ENCODE peak calls at places on chromosomes 13 and 19, in seven cellular contexts. One of them, this sample, is unnamed.

GRCh38 chr13:41900918-41901317 is 60.0 kb downstream of the VWA8 start:
- DNase-seq in trophoblast cell: no peak
- DNase-seq in iPS DF 6.9: no peak
- DNase-seq in Panc1: no peak
- DNase-seq in dorsolateral prefrontal cortex: no peak
- DNase-seq in PC-3: peak; percentile 4
- DNase-seq in OCI-LY7: no peak
- DNase-seq in this sample: no peak

GRCh38 chr19:46970815-46971214 is 48.8 kb upstream of the NPAS1 start:
- DNase-seq in trophoblast cell: no peak
- DNase-seq in iPS DF 6.9: no peak
- DNase-seq in Panc1: peak; percentile 50
- DNase-seq in dorsolateral prefrontal cortex: no peak
- DNase-seq in PC-3: peak; percentile 72
- DNase-seq in OCI-LY7: no peak
- DNase-seq in this sample: no peak

GRCh38 chr13:97809576-97809975 is 143.9 kb upstream of the IPO5 start:
- DNase-seq in trophoblast cell: no peak
- DNase-seq in iPS DF 6.9: no peak
- DNase-seq in Panc1: no peak
- DNase-seq in dorsolateral prefrontal cortex: no peak
- DNase-seq in PC-3: peak; percentile 38
- DNase-seq in OCI-LY7: no peak
- DNase-seq in this sample: no peak

GRCh38 chr13:46181799-46182490 is at the start of gene LCP1:
- DNase-seq in trophoblast cell: peak; percentile 41
- DNase-seq in iPS DF 6.9: no peak
- DNase-seq in Panc1: no peak
- DNase-seq in dorsolateral prefrontal cortex: no peak
- DNase-seq in PC-3: peak; percentile 83
- DNase-seq in OCI-LY7: peak; percentile 97
- DNase-seq in this sample: no peak

GRCh38 chr19:19170053-19170945 is at the start of gene MEF2B:
- DNase-seq in trophoblast cell: peak; percentile 61
- DNase-seq in iPS DF 6.9: peak; percentile 72
- DNase-seq in Panc1: no peak
- DNase-seq in dorsolateral prefrontal cortex: no peak
- DNase-seq in PC-3: peak; percentile 55
- DNase-seq in OCI-LY7: peak; percentile 96
- DNase-seq in this sample: no peak

GRCh38 chr13:47455581-47455980 is 545.5 kb downstream of the SUCLA2 start:
- DNase-seq in trophoblast cell: no peak
- DNase-seq in iPS DF 6.9: no peak
- DNase-seq in Panc1: no peak
- DNase-seq in dorsolateral prefrontal cortex: no peak
- DNase-seq in PC-3: peak; percentile 51
- DNase-seq in OCI-LY7: no peak
- DNase-seq in this sample: no peak

GRCh38 chr13:70424428-70424827 is 316.2 kb upstream of the KLHL1 start:
- DNase-seq in trophoblast cell: no peak
- DNase-seq in iPS DF 6.9: peak; percentile 45
- DNase-seq in Panc1: no peak
- DNase-seq in dorsolateral prefrontal cortex: no peak
- DNase-seq in PC-3: no peak
- DNase-seq in OCI-LY7: no peak
- DNase-seq in this sample: no peak

GRCh38 chr19:13211426-13212308 is 61.5 kb downstream of the IER2 start:
- DNase-seq in trophoblast cell: no peak
- DNase-seq in iPS DF 6.9: no peak
- DNase-seq in Panc1: no peak
- DNase-seq in dorsolateral prefrontal cortex: no peak
- DNase-seq in PC-3: no peak
- DNase-seq in OCI-LY7: no peak
- DNase-seq in this sample: no peak

GRCh38 chr19:28023064-28023463 is 1189.9 kb downstream of the UQCRFS1 start:
- DNase-seq in trophoblast cell: no peak
- DNase-seq in iPS DF 6.9: no peak
- DNase-seq in Panc1: no peak
- DNase-seq in dorsolateral prefrontal cortex: no peak
- DNase-seq in PC-3: no peak
- DNase-seq in OCI-LY7: no peak
- DNase-seq in this sample: no peak

GRCh38 chr13:92460479-92460878 is 766.1 kb upstream of the GPC6 start:
- DNase-seq in trophoblast cell: no peak
- DNase-seq in iPS DF 6.9: no peak
- DNase-seq in Panc1: no peak
- DNase-seq in dorsolateral prefrontal cortex: no peak
- DNase-seq in PC-3: no peak
- DNase-seq in OCI-LY7: no peak
- DNase-seq in this sample: no peak

GRCh38 chr13:46803586-46803985 is 6.6 kb upstream of the ESD start:
- DNase-seq in trophoblast cell: peak; percentile 38
- DNase-seq in iPS DF 6.9: no peak
- DNase-seq in Panc1: no peak
- DNase-seq in dorsolateral prefrontal cortex: no peak
- DNase-seq in PC-3: no peak
- DNase-seq in OCI-LY7: no peak
- DNase-seq in this sample: no peak

DNA sequence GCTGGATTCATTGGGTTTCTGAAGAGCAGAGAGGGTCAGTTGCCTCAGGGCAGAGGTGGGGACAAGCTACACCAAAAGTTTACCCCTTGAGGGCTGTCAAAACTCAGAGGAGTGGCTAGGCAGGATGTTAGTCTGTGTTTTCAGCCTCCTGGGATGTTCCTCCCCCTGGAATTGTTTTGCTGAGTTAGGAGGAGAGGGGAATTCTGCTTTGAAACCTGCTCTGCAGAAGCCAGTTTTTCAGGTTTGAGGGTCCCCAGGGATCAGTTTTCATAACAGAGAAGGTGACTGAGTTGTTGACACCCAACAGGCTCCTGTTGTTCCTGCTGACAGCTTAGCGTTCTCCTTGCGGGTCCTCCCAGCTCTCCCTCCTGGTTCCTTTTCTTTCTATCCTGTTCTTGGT is 121.9 kb upstream of the TMTC4 start:
- DNase-seq in trophoblast cell: peak; percentile 7
- DNase-seq in iPS DF 6.9: no peak
- DNase-seq in Panc1: no peak
- DNase-seq in dorsolateral prefrontal cortex: no peak
- DNase-seq in PC-3: no peak
- DNase-seq in OCI-LY7: no peak
- DNase-seq in this sample: no peak
- H3K27ac ChIP-seq in trophoblast cell: peak overlapping the region; percentile 27
- H3K27ac ChIP-seq in iPS DF 6.9: no peak overlapping the region
- H3K27ac ChIP-seq in Panc1: no peak overlapping the region
- H3K27ac ChIP-seq in dorsolateral prefrontal cortex: no peak overlapping the region
- H3K27ac ChIP-seq in PC-3: no peak overlapping the region
- H3K27ac ChIP-seq in OCI-LY7: no peak overlapping the region
- H3K27ac ChIP-seq in this sample: no peak overlapping the region

GRCh38 chr13:79987761-79988160 is 353.2 kb downstream of the SPRY2 start:
- DNase-seq in trophoblast cell: no peak
- DNase-seq in iPS DF 6.9: no peak
- DNase-seq in Panc1: no peak
- DNase-seq in dorsolateral prefrontal cortex: no peak
- DNase-seq in PC-3: peak; percentile 10
- DNase-seq in OCI-LY7: no peak
- DNase-seq in this sample: no peak

GRCh38 chr13:79987323-79987722 is 353.6 kb downstream of the SPRY2 start:
- DNase-seq in trophoblast cell: no peak
- DNase-seq in iPS DF 6.9: no peak
- DNase-seq in Panc1: no peak
- DNase-seq in dorsolateral prefrontal cortex: no peak
- DNase-seq in PC-3: peak; percentile 69
- DNase-seq in OCI-LY7: no peak
- DNase-seq in this sample: no peak

GRCh38 chr13:79988573-79988972 is 352.4 kb downstream of the SPRY2 start:
- DNase-seq in trophoblast cell: peak; percentile 9
- DNase-seq in iPS DF 6.9: no peak
- DNase-seq in Panc1: no peak
- DNase-seq in dorsolateral prefrontal cortex: no peak
- DNase-seq in PC-3: peak; percentile 69
- DNase-seq in OCI-LY7: no peak
- DNase-seq in this sample: no peak

GRCh38 chr13:79989251-79989661 is 351.7 kb downstream of the SPRY2 start:
- DNase-seq in trophoblast cell: peak; percentile 13
- DNase-seq in iPS DF 6.9: no peak
- DNase-seq in Panc1: no peak
- DNase-seq in dorsolateral prefrontal cortex: no peak
- DNase-seq in PC-3: peak; percentile 89
- DNase-seq in OCI-LY7: no peak
- DNase-seq in this sample: no peak

DNA sequence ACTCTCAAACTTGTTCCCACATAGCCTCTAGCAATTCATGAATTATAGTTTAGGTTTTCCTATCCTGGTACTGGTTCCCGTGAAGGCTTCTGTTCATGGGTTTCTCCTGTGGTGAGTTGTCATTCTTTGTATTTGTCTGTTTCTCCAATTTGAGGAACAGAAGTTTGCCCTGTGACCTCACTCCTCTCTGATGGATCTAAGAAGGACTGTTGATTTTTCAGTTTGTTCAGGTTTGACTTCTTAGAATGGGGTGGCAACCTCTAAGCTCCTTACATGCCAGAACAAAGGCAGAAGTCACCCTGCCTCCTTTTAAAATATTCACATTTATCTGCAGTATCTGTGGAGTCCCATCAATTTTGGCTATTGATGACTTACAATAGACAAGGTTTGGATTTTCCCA is 354.0 kb downstream of the SPRY2 start:
- DNase-seq in trophoblast cell: no peak
- DNase-seq in iPS DF 6.9: no peak
- DNase-seq in Panc1: no peak
- DNase-seq in dorsolateral prefrontal cortex: no peak
- DNase-seq in PC-3: peak; percentile 35
- DNase-seq in OCI-LY7: no peak
- DNase-seq in this sample: no peak
- H3K27ac ChIP-seq in trophoblast cell: no peak overlapping the region
- H3K27ac ChIP-seq in iPS DF 6.9: no peak overlapping the region
- H3K27ac ChIP-seq in Panc1: no peak overlapping the region
- H3K27ac ChIP-seq in dorsolateral prefrontal cortex: no peak overlapping the region
- H3K27ac ChIP-seq in PC-3: peak overlapping the region; percentile 100
- H3K27ac ChIP-seq in OCI-LY7: no peak overlapping the region
- H3K27ac ChIP-seq in this sample: no peak overlapping the region

GRCh38 chr19:35868823-35869326 is 501 bp downstream of the APLP1 start:
- DNase-seq in trophoblast cell: no peak
- DNase-seq in iPS DF 6.9: no peak
- DNase-seq in Panc1: no peak
- DNase-seq in dorsolateral prefrontal cortex: no peak
- DNase-seq in PC-3: no peak
- DNase-seq in OCI-LY7: no peak
- DNase-seq in this sample: no peak

GRCh38 chr19:35872180-35872579 is 3.8 kb downstream of the APLP1 start:
- DNase-seq in trophoblast cell: no peak
- DNase-seq in iPS DF 6.9: no peak
- DNase-seq in Panc1: no peak
- DNase-seq in dorsolateral prefrontal cortex: no peak
- DNase-seq in PC-3: no peak
- DNase-seq in OCI-LY7: peak; percentile 24
- DNase-seq in this sample: no peak

GRCh38 chr19:35871611-35872010 is 3.2 kb downstream of the APLP1 start:
- DNase-seq in trophoblast cell: no peak
- DNase-seq in iPS DF 6.9: no peak
- DNase-seq in Panc1: no peak
- DNase-seq in dorsolateral prefrontal cortex: no peak
- DNase-seq in PC-3: no peak
- DNase-seq in OCI-LY7: no peak
- DNase-seq in this sample: no peak

GRCh38 chr19:35869327-35870123 is 1.2 kb downstream of the APLP1 start:
- DNase-seq in trophoblast cell: peak; percentile 95
- DNase-seq in iPS DF 6.9: peak; percentile 84
- DNase-seq in Panc1: peak; percentile 93
- DNase-seq in dorsolateral prefrontal cortex: peak; percentile 92
- DNase-seq in PC-3: peak; percentile 81
- DNase-seq in OCI-LY7: peak; percentile 87
- DNase-seq in this sample: peak; percentile 57

DNA sequence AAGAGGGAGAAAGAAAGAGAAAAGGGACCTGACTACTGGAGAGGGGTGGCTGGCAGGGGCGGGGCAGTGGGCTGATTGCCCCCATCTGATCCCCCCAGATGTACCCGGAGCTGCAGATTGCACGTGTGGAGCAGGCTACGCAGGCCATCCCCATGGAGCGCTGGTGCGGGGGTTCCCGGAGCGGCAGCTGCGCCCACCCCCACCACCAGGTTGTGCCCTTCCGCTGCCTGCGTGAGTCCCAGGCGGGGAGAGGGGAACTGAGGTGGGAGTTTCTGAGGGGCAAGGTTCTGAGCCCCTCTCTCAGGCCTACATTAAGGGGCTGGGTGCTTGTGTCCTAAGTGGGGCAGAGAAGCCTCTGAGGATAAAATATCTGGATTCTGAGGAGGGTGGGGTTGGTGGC is 2.4 kb downstream of the APLP1 start:
- DNase-seq in trophoblast cell: no peak
- DNase-seq in iPS DF 6.9: no peak
- DNase-seq in Panc1: no peak
- DNase-seq in dorsolateral prefrontal cortex: no peak
- DNase-seq in PC-3: no peak
- DNase-seq in OCI-LY7: no peak
- DNase-seq in this sample: no peak
- H3K27ac ChIP-seq in trophoblast cell: no peak overlapping the region
- H3K27ac ChIP-seq in iPS DF 6.9: no peak overlapping the region
- H3K27ac ChIP-seq in Panc1: no peak overlapping the region
- H3K27ac ChIP-seq in dorsolateral prefrontal cortex: peak overlapping the region; percentile 100
- H3K27ac ChIP-seq in PC-3: no peak overlapping the region
- H3K27ac ChIP-seq in OCI-LY7: no peak overlapping the region
- H3K27ac ChIP-seq in this sample: no peak overlapping the region

DNA sequence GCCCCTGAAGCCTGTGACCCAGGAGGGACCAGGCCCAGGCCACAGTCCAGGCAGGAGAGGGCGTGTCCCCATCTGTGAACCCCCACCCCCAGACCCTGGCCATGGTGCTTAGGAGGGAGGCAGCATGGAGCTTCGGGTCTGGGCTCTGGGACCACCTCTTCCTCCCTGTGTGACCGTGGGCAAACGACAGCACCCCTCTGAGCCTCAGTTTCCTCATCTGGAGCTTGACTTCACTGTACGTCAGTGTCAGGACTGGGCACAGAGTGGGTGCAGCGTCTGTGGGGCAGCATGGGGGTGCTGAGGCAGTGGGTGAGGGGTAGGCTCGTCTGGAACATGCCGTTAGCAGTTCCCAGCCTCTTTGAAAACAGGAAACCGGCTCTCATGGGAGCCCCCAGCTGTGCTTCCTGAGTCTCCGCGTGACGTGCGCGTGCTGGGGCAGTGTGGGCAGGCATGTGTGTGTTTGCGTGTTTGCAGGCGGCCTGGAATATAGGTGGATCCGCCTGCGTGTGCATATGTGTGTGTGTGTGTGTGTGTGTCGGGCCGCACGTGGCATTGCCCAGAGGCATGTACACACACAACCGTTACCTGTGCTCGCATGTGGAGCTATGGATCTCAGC is 15.7 kb downstream of the ARRDC2 start:
- DNase-seq in trophoblast cell: no peak
- DNase-seq in iPS DF 6.9: no peak
- DNase-seq in Panc1: no peak
- DNase-seq in dorsolateral prefrontal cortex: peak; percentile 65
- DNase-seq in PC-3: no peak
- DNase-seq in OCI-LY7: peak; percentile 85
- DNase-seq in this sample: peak; percentile 32
- H3K27ac ChIP-seq in trophoblast cell: no peak overlapping the region
- H3K27ac ChIP-seq in iPS DF 6.9: no peak overlapping the region
- H3K27ac ChIP-seq in Panc1: peak overlapping the region; percentile 3
- H3K27ac ChIP-seq in dorsolateral prefrontal cortex: peak overlapping the region; percentile 99
- H3K27ac ChIP-seq in PC-3: no peak overlapping the region
- H3K27ac ChIP-seq in OCI-LY7: peak overlapping the region; percentile 86
- H3K27ac ChIP-seq in this sample: peak overlapping the region; percentile 94

This sample was measured in caudate nucleus.